ENCODE peak calls at places on chromosomes 16 and 17, in five cellular contexts. One of them, this sample, is unnamed.

GRCh38 chr16:86661715-86662114 is 83.4 kb downstream of the FOXL1 start:
- DNase-seq in psoas muscle: no peak
- DNase-seq in Peyer's patch: no peak
- DNase-seq in cardiac muscle cell: peak; percentile 37
- DNase-seq in adrenal gland: no peak
- DNase-seq in this sample: no peak

GRCh38 chr16:89373355-89374110 is 116.8 kb downstream of the ANKRD11 start:
- DNase-seq in psoas muscle: peak; percentile 77
- DNase-seq in Peyer's patch: no peak
- DNase-seq in cardiac muscle cell: no peak
- DNase-seq in adrenal gland: peak; percentile 53
- DNase-seq in this sample: no peak

GRCh38 chr16:89408315-89408714 is 82.0 kb downstream of the ANKRD11 start:
- DNase-seq in psoas muscle: peak; percentile 83
- DNase-seq in Peyer's patch: no peak
- DNase-seq in cardiac muscle cell: no peak
- DNase-seq in adrenal gland: peak; percentile 56
- DNase-seq in this sample: no peak

GRCh38 chr17:73184133-73184993 is 8.5 kb upstream of the COG1 start:
- DNase-seq in psoas muscle: no peak
- DNase-seq in Peyer's patch: no peak
- DNase-seq in cardiac muscle cell: no peak
- DNase-seq in adrenal gland: no peak
- DNase-seq in this sample: no peak

GRCh38 chr17:27256225-27257030 is 37.5 kb upstream of the WSB1 start:
- DNase-seq in psoas muscle: no peak
- DNase-seq in Peyer's patch: no peak
- DNase-seq in cardiac muscle cell: no peak
- DNase-seq in adrenal gland: no peak
- DNase-seq in this sample: no peak

GRCh38 chr16:30185141-30185682 is 1.8 kb downstream of the CORO1A start:
- DNase-seq in psoas muscle: peak; percentile 58
- DNase-seq in Peyer's patch: peak; percentile 48
- DNase-seq in cardiac muscle cell: no peak
- DNase-seq in adrenal gland: peak; percentile 20
- DNase-seq in this sample: no peak

GRCh38 chr17:73045722-73046121 is 46.8 kb downstream of the SLC39A11 start:
- DNase-seq in psoas muscle: no peak
- DNase-seq in Peyer's patch: no peak
- DNase-seq in cardiac muscle cell: no peak
- DNase-seq in adrenal gland: no peak
- DNase-seq in this sample: no peak

GRCh38 chr16:3266873-3267537 is 10.6 kb upstream of the MEFV start:
- DNase-seq in psoas muscle: no peak
- DNase-seq in Peyer's patch: no peak
- DNase-seq in cardiac muscle cell: peak; percentile 59
- DNase-seq in adrenal gland: peak; percentile 64
- DNase-seq in this sample: no peak

GRCh38 chr16:23466162-23466885 is 13.3 kb upstream of the COG7 start:
- DNase-seq in psoas muscle: peak; percentile 85
- DNase-seq in Peyer's patch: no peak
- DNase-seq in cardiac muscle cell: no peak
- DNase-seq in adrenal gland: no peak
- DNase-seq in this sample: no peak

GRCh38 chr17:78794399-78794798 is 12.3 kb upstream of the CYTH1 start:
- DNase-seq in psoas muscle: peak; percentile 59
- DNase-seq in Peyer's patch: no peak
- DNase-seq in cardiac muscle cell: no peak
- DNase-seq in adrenal gland: no peak
- DNase-seq in this sample: no peak

GRCh38 chr16:1098266-1098991 is 2.4 kb upstream of the C1QTNF8 start:
- DNase-seq in psoas muscle: peak; percentile 67
- DNase-seq in Peyer's patch: no peak
- DNase-seq in cardiac muscle cell: peak; percentile 32
- DNase-seq in adrenal gland: no peak
- DNase-seq in this sample: no peak

GRCh38 chr17:82228278-82228841 is 482 bp upstream of the SLC16A3 start:
- DNase-seq in psoas muscle: peak; percentile 74
- DNase-seq in Peyer's patch: peak; percentile 77
- DNase-seq in cardiac muscle cell: no peak
- DNase-seq in adrenal gland: no peak
- DNase-seq in this sample: no peak
- H3K4me3 ChIP-seq in psoas muscle: peak overlapping the region; percentile 75
- H3K4me3 ChIP-seq in Peyer's patch: peak overlapping the region; percentile 73
- H3K4me3 ChIP-seq in cardiac muscle cell: peak overlapping the region; percentile 98
- H3K4me3 ChIP-seq in adrenal gland: peak overlapping the region; percentile 59
- H3K4me3 ChIP-seq in this sample: peak overlapping the region; percentile 45

DNA sequence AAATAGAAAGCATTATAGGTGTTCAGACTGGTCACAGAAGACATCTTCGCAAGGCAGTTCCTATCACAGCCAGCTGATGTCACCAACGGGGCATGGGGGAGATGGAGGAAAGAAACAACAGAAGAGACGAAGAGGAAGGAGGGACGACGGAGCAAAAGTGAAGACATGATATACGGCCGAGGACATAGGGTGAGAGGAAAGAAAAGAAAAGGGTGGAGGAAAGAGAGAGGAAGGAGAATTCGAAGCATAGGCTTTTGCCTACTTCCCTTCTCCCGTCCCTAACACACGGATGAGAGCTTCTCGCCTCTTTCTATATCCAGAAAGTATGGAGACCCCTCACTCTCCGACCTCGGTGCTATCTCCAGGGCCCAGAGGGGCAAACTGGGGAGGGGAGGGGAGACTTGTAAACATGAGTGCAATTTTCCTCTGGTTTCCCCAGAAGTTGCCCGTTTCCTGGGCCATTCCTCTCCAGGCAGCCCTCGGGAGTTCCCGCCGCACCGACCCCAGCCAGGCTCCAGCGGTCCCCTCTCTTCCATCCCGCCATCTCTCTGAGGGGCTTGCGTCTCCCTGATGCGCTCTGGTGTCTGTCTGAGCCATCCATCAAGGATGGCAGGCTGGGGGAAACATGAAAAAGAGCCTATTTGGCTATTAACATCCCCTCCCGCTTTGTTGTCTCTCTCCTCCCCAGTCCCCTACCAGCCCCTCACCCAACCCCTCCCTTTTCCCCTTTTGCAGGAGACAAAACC is 26.0 kb downstream of the COPZ2 start:
- DNase-seq in psoas muscle: peak; percentile 63
- DNase-seq in Peyer's patch: peak; percentile 63
- DNase-seq in cardiac muscle cell: peak; percentile 28
- DNase-seq in adrenal gland: no peak
- DNase-seq in this sample: no peak
- H3K4me3 ChIP-seq in psoas muscle: peak overlapping the region; percentile 56
- H3K4me3 ChIP-seq in Peyer's patch: peak overlapping the region; percentile 34
- H3K4me3 ChIP-seq in cardiac muscle cell: peak overlapping the region; percentile 28
- H3K4me3 ChIP-seq in adrenal gland: peak overlapping the region; percentile 38
- H3K4me3 ChIP-seq in this sample: peak overlapping the region; percentile 36

DNA sequence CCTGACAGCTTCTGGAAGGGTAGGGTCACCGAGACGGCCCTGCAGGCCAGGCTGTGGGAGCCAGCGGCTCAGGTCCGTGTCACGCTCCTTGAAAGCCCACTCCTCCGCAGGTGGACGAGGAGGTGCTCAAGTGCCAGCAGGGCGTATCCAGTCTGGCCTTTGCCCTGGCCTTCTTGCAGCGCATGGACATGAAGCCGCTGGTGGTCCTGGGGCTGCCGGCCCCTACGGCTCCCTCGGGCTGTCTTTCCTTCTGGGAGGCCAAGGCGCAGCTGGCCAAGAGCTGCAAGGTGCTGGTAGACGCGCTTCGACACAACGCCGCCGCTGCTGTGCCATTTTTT is 1.1 kb downstream of the NAGS start:
- DNase-seq in psoas muscle: peak; percentile 54
- DNase-seq in Peyer's patch: no peak
- DNase-seq in cardiac muscle cell: no peak
- DNase-seq in adrenal gland: no peak
- DNase-seq in this sample: no peak
- H3K4me3 ChIP-seq in psoas muscle: peak overlapping the region; percentile 69
- H3K4me3 ChIP-seq in Peyer's patch: peak overlapping the region; percentile 62
- H3K4me3 ChIP-seq in cardiac muscle cell: peak overlapping the region; percentile 64
- H3K4me3 ChIP-seq in adrenal gland: peak overlapping the region; percentile 65
- H3K4me3 ChIP-seq in this sample: peak overlapping the region; percentile 55

DNA sequence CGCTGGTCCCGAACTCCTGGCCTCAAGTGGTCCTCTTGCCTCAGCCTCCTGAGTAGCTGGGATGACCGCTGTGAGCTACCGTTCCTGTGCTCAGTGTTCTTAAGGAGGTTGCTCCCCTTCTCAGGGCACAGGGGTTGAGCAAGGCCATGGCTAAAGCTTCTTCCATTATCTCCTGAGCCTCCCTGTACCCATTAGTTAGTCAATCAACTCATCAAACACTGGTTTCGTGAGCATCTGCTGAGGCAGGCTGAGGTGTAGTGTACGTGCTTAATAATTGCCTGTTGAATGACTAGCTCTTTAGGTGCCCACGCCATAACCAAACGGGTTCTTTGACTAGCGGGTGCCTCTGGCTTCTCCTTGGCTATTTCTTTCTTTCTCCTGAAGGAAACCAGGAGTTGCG is 11.7 kb downstream of the SGCA start:
- DNase-seq in psoas muscle: peak; percentile 48
- DNase-seq in Peyer's patch: no peak
- DNase-seq in cardiac muscle cell: no peak
- DNase-seq in adrenal gland: no peak
- DNase-seq in this sample: no peak
- H3K4me3 ChIP-seq in psoas muscle: no peak overlapping the region
- H3K4me3 ChIP-seq in Peyer's patch: no peak overlapping the region
- H3K4me3 ChIP-seq in cardiac muscle cell: no peak overlapping the region
- H3K4me3 ChIP-seq in adrenal gland: no peak overlapping the region
- H3K4me3 ChIP-seq in this sample: no peak overlapping the region

GRCh38 chr16:84367297-84367680 is 1.0 kb upstream of the ATP2C2 start:
- DNase-seq in psoas muscle: no peak
- DNase-seq in Peyer's patch: no peak
- DNase-seq in cardiac muscle cell: no peak
- DNase-seq in adrenal gland: no peak
- DNase-seq in this sample: no peak

GRCh38 chr16:84367750-84368320 is 503 bp upstream of the ATP2C2 start:
- DNase-seq in psoas muscle: no peak
- DNase-seq in Peyer's patch: no peak
- DNase-seq in cardiac muscle cell: no peak
- DNase-seq in adrenal gland: no peak
- DNase-seq in this sample: no peak

GRCh38 chr16:84369938-84370627 is 1.7 kb downstream of the ATP2C2 start:
- DNase-seq in psoas muscle: no peak
- DNase-seq in Peyer's patch: no peak
- DNase-seq in cardiac muscle cell: no peak
- DNase-seq in adrenal gland: no peak
- DNase-seq in this sample: no peak

GRCh38 chr16:84369105-84369504 is 767 bp downstream of the ATP2C2 start:
- DNase-seq in psoas muscle: no peak
- DNase-seq in Peyer's patch: no peak
- DNase-seq in cardiac muscle cell: no peak
- DNase-seq in adrenal gland: no peak
- DNase-seq in this sample: no peak

DNA sequence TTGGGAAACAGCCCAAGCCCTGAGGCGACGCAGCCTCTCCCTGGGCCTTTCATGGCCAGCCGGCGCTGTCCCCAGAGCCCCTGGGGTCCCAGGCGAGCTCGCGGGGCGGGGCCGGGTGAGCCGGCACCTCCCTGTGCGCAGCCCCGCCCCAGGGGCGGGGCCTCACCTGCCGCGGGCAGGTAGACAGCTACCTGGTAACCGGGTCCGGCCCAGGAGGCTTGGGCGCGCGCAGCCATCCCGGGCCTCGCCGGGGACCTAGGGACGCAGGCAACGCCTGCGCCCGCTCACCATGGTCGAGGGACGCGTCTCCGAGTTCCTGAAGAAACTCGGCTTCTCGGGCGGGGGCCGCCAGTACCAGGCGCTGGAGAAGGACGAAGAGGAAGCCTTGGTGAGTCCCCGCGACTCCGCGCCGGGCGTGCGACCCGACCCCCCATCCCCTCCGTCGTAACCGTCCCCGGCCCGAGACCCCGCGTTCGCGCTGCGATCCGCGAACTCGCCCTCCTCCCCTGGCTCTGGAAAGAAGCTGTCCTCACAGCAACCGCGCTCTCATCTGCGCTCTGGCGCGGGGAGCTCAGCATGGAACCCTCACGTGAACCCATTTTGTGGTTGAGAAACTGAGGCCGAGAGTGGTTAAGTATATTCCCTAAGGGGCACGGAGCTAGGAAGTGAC is at the start of gene ATP2C2:
- DNase-seq in psoas muscle: no peak
- DNase-seq in Peyer's patch: no peak
- DNase-seq in cardiac muscle cell: peak; percentile 40
- DNase-seq in adrenal gland: no peak
- DNase-seq in this sample: no peak
- H3K4me3 ChIP-seq in psoas muscle: no peak within 1 kb of the TSS
- H3K4me3 ChIP-seq in Peyer's patch: peak within 1 kb of the TSS; percentile 62
- H3K4me3 ChIP-seq in cardiac muscle cell: peak within 1 kb of the TSS; percentile 22
- H3K4me3 ChIP-seq in adrenal gland: no peak within 1 kb of the TSS
- H3K4me3 ChIP-seq in this sample: peak within 1 kb of the TSS; percentile 64

DNA sequence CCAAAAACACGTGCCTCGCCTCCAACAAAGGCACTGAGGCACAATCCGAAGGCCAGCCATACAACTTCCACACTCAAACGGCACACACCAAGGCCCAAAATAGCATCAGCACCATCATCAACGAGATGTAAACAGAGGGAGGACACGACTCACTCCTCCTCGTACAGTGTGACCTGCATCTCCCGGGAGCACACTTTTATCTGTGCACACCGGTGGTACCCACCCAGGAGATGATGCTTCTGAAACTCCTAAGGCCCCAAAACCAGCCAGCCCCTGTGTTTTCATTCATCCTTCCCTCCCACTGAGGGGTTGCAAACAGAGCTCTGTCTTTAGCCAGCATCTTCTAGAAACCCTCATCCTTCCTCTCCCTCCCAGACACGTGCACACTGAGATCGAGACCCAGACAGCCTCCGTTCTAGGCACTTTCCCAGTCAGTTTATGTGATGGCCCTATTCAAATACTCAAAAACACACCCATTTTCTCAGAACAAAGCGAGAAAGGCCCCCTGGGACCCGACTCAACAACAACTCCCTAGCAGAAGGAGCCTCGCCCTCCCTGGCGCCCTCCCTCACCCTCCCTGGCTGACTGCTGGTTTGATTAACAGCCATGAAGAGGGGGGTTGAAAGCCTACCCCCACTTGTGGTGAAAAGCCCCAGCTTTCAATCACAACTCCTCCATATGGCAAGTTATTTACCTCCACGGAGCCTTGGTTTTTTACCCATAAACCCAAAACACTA is 76.3 kb downstream of the GAS7 start:
- DNase-seq in psoas muscle: peak; percentile 68
- DNase-seq in Peyer's patch: peak; percentile 27
- DNase-seq in cardiac muscle cell: no peak
- DNase-seq in adrenal gland: no peak
- DNase-seq in this sample: no peak
- H3K4me3 ChIP-seq in psoas muscle: no peak overlapping the region
- H3K4me3 ChIP-seq in Peyer's patch: no peak overlapping the region
- H3K4me3 ChIP-seq in cardiac muscle cell: no peak overlapping the region
- H3K4me3 ChIP-seq in adrenal gland: no peak overlapping the region
- H3K4me3 ChIP-seq in this sample: no peak overlapping the region

This sample was measured in iPS DF 6.9.